ENCODE peak calls at places on chromosomes 2 and 18, in nine cellular contexts. U, R, X, O, Y, E, Z, J and K are unnamed samples.

GRCh38 chr2:151762694-151763093 is 28.4 kb upstream of the NEB start:
- DNase-seq in U (no peak), R (no peak), X (no peak), O (no peak), Y (no peak), E (no peak), Z (no peak), J (no peak), K (no peak)

GRCh38 chr2:217853301-217853881 is 149.4 kb downstream of the TNS1 start:
- DNase-seq in U (no peak), R (no peak), X (no peak), O (peak), Y (no peak), E (no peak), Z (no peak), J (no peak), K (no peak)

GRCh38 chr2:134079373-134079772 is 174.5 kb upstream of the MGAT5 start:
- DNase-seq in U (no peak), R (no peak), X (peak), O (no peak), Y (no peak), E (no peak), Z (no peak), J (no peak), K (peak)

GRCh38 chr2:113173563-113174368 is at the start of gene PSD4:
- DNase-seq in U (no peak), R (no peak), X (peak), O (peak), Y (no peak), E (peak), Z (peak), J (no peak), K (peak)

GRCh38 chr2:200664770-200665494 is 79.1 kb downstream of the AOX1 start:
- DNase-seq in U (no peak), R (no peak), X (no peak), O (no peak), Y (no peak), E (no peak), Z (no peak), J (no peak), K (no peak)

GRCh38 chr2:122108186-122108585 is 352.7 kb downstream of the TSN start:
- DNase-seq in U (no peak), R (no peak), X (no peak), O (no peak), Y (no peak), E (no peak), Z (no peak), J (no peak), K (no peak)

GRCh38 chr2:46434851-46435273 is 44.5 kb upstream of the TMEM247 start:
- DNase-seq in U (peak), R (no peak), X (no peak), O (no peak), Y (no peak), E (no peak), Z (no peak), J (no peak), K (no peak)

GRCh38 chr2:20352230-20353216 is 1.9 kb upstream of the PUM2 start:
- DNase-seq in U (peak), R (no peak), X (no peak), O (no peak), Y (no peak), E (no peak), Z (no peak), J (no peak), K (no peak)

GRCh38 chr2:25917832-25918231 is 39.5 kb upstream of the ASXL2 start:
- DNase-seq in U (no peak), R (no peak), X (no peak), O (no peak), Y (no peak), E (no peak), Z (no peak), J (no peak), K (no peak)

GRCh38 chr2:28084564-28084963 is 194.0 kb downstream of the BABAM2 start:
- DNase-seq in U (no peak), R (no peak), X (no peak), O (no peak), Y (no peak), E (no peak), Z (no peak), J (no peak), K (no peak)

GRCh38 chr2:24855703-24856102 is 62.5 kb downstream of the CENPO start:
- DNase-seq in U (no peak), R (no peak), X (no peak), O (peak), Y (no peak), E (no peak), Z (no peak), J (no peak), K (no peak)

GRCh38 chr2:23603156-23603555 is 218.2 kb downstream of the KLHL29 start:
- DNase-seq in U (no peak), R (no peak), X (no peak), O (no peak), Y (no peak), E (no peak), Z (no peak), J (no peak), K (no peak)

GRCh38 chr2:68770271-68771111 is 35.9 kb downstream of the ARHGAP25 start:
- DNase-seq in U (no peak), R (no peak), X (no peak), O (no peak), Y (no peak), E (no peak), Z (no peak), J (no peak), K (no peak)

GRCh38 chr18:34611904-34612303 is 98.2 kb upstream of the DTNA start:
- DNase-seq in U (no peak), R (no peak), X (no peak), O (no peak), Y (no peak), E (no peak), Z (no peak), J (no peak), K (no peak)

GRCh38 chr2:158204741-158205165 is 103.1 kb downstream of the UPP2 start:
- DNase-seq in U (no peak), R (no peak), X (no peak), O (no peak), Y (no peak), E (no peak), Z (no peak), J (no peak), K (no peak)

GRCh38 chr18:21853020-21853419 is 112.4 kb downstream of the MIB1 start:
- DNase-seq in U (peak), R (no peak), X (peak), O (no peak), Y (no peak), E (no peak), Z (peak), J (no peak), K (no peak)

GRCh38 chr18:52433797-52434196 is 93.8 kb downstream of the DCC start:
- DNase-seq in U (no peak), R (no peak), X (no peak), O (no peak), Y (no peak), E (no peak), Z (no peak), J (no peak), K (no peak)

GRCh38 chr2:64291181-64291580 is 147.0 kb upstream of the PELI1 start:
- DNase-seq in U (no peak), R (no peak), X (no peak), O (no peak), Y (no peak), E (peak), Z (no peak), J (no peak), K (no peak)

GRCh38 chr2:166593403-166593802 is 99.4 kb upstream of the SCN7A start:
- DNase-seq in U (no peak), R (peak), X (no peak), O (no peak), Y (no peak), E (no peak), Z (no peak), J (no peak), K (no peak)

GRCh38 chr2:231331533-231331932 is 64.0 kb upstream of the B3GNT7 start:
- DNase-seq in U (no peak), R (no peak), X (no peak), O (no peak), Y (no peak), E (no peak), Z (no peak), J (no peak), K (no peak)

GRCh38 chr2:279956-280654 is 7.8 kb downstream of the ALKAL2 start:
- DNase-seq in U (no peak), R (no peak), X (no peak), O (no peak), Y (no peak), E (no peak), Z (no peak), J (no peak), K (no peak)

GRCh38 chr2:130304726-130305125 is 38.0 kb upstream of the IMP4 start:
- DNase-seq in U (no peak), R (no peak), X (no peak), O (no peak), Y (no peak), E (no peak), Z (no peak), J (no peak), K (no peak)

GRCh38 chr2:99066602-99067001 is 74.9 kb upstream of the C2orf15 start:
- DNase-seq in U (peak), R (peak), X (peak), O (no peak), Y (no peak), E (peak), Z (peak), J (no peak), K (peak)

GRCh38 chr18:58924473-58924872 is 59.8 kb downstream of the ZNF532 start:
- DNase-seq in U (no peak), R (no peak), X (no peak), O (no peak), Y (no peak), E (no peak), Z (no peak), J (no peak), K (no peak)

GRCh38 chr18:31302991-31303390 is 15.0 kb upstream of the DSG1 start:
- DNase-seq in U (no peak), R (peak), X (no peak), O (no peak), Y (no peak), E (no peak), Z (no peak), J (no peak), K (no peak)

GRCh38 chr18:79259218-79259617 is 136.5 kb upstream of the NFATC1 start:
- DNase-seq in U (no peak), R (no peak), X (no peak), O (no peak), Y (no peak), E (no peak), Z (no peak), J (no peak), K (no peak)

GRCh38 chr2:229443869-229444268 is 172.8 kb upstream of the PID1 start:
- DNase-seq in U (no peak), R (peak), X (no peak), O (no peak), Y (no peak), E (no peak), Z (no peak), J (no peak), K (no peak)

GRCh38 chr2:241702155-241702404 is 241 bp downstream of the ING5 start:
- DNase-seq in U (no peak), R (no peak), X (peak), O (no peak), Y (peak), E (no peak), Z (peak), J (no peak), K (no peak)

GRCh38 chr2:96145028-96145939 is at the start of gene DUSP2:
- DNase-seq in U (peak), R (peak), X (peak), O (peak), Y (peak), E (peak), Z (peak), J (peak), K (peak)

GRCh38 chr2:23602113-23602512 is 217.1 kb downstream of the KLHL29 start:
- DNase-seq in U (no peak), R (no peak), X (no peak), O (peak), Y (no peak), E (peak), Z (no peak), J (no peak), K (no peak)

GRCh38 chr2:237702439-237703397 is 75.3 kb downstream of the LRRFIP1 start:
- DNase-seq in U (peak), R (peak), X (no peak), O (peak), Y (no peak), E (peak), Z (no peak), J (no peak), K (no peak)
- TF ChIP-seq POLR2AphosphoS5 in U (no peak), R (peak), X (no peak), O (peak), Y (no peak), E (peak), Z (no peak), J (no peak), K (no peak)

GRCh38 chr2:235669269-235669831 is 175.5 kb downstream of the AGAP1 start:
- DNase-seq in U (peak), R (peak), X (no peak), O (no peak), Y (peak), E (peak), Z (no peak), J (peak), K (no peak)

GRCh38 chr2:235668782-235669181 is 174.9 kb downstream of the AGAP1 start:
- DNase-seq in U (no peak), R (no peak), X (no peak), O (no peak), Y (no peak), E (no peak), Z (no peak), J (no peak), K (no peak)

GRCh38 chr2:235663877-235664276 is 170.0 kb downstream of the AGAP1 start:
- DNase-seq in U (no peak), R (no peak), X (no peak), O (no peak), Y (no peak), E (no peak), Z (no peak), J (no peak), K (no peak)

GRCh38 chr2:235666240-235666781 is 172.5 kb downstream of the AGAP1 start:
- DNase-seq in U (peak), R (peak), X (no peak), O (no peak), Y (peak), E (no peak), Z (no peak), J (peak), K (no peak)

GRCh38 chr2:235665656-235666239 is 171.9 kb downstream of the AGAP1 start:
- DNase-seq in U (peak), R (peak), X (no peak), O (no peak), Y (no peak), E (no peak), Z (no peak), J (no peak), K (no peak)
- TF ChIP-seq POLR2AphosphoS5 in U (no peak), R (no peak), X (no peak), O (no peak), Y (no peak), E (no peak), Z (no peak), J (no peak), K (no peak)

GRCh38 chr2:237464757-237465391 is 22.2 kb upstream of the MLPH start:
- DNase-seq in U (no peak), R (no peak), X (no peak), O (no peak), Y (no peak), E (no peak), Z (no peak), J (no peak), K (no peak)

GRCh38 chr2:237466266-237466665 is 20.8 kb upstream of the MLPH start:
- DNase-seq in U (no peak), R (no peak), X (no peak), O (no peak), Y (no peak), E (no peak), Z (no peak), J (no peak), K (no peak)

GRCh38 chr2:237459741-237460174 is 27.3 kb upstream of the MLPH start:
- DNase-seq in U (no peak), R (peak), X (no peak), O (no peak), Y (no peak), E (no peak), Z (no peak), J (no peak), K (no peak)

GRCh38 chr2:237467447-237468179 is 19.4 kb upstream of the MLPH start:
- DNase-seq in U (no peak), R (no peak), X (no peak), O (no peak), Y (no peak), E (no peak), Z (no peak), J (no peak), K (no peak)

DNA sequence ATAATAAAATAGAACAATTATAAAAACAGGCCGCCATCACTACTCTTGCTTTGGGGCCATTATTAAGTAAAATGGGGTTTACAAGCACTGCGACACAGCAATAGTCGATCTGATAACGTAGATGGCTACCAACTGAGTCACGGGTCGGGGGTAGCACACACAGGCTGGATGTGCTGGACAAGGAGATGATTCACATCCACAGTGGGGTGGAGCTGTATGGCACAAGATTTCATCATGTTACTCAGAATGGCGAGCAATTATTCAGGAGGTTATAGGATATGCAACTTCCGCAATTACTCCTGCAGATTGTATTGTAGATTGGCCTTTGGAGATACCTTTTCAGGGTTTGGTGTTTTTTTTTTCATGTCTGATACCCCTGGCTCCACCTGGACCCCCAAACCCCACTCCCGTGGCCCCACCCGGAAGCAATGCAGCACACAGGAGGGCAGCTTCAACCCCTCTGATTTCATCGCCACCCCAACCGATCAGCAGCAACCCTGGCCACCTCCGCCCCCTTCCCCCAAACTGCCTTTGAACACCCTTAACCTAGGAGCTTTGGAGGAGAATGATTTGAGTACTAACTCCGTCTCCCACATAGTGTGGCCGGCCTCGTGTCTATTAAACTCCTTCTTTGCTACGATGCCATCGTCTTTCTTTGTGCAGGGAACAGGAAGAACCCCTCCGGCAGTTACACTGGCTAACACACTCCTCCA is 21.4 kb upstream of the MLPH start:
- DNase-seq in U (no peak), R (peak), X (no peak), O (no peak), Y (no peak), E (no peak), Z (no peak), J (no peak), K (no peak)
- TF ChIP-seq POLR2AphosphoS5 in U (no peak), R (peak), X (no peak), O (no peak), Y (no peak), E (no peak), Z (no peak), J (no peak), K (no peak)

GRCh38 chr2:164840930-164841718 is 499 bp downstream of the COBLL1 start:
- DNase-seq in U (peak), R (peak), X (peak), O (peak), Y (peak), E (peak), Z (no peak), J (peak), K (peak)

GRCh38 chr2:164839914-164840457 is 1.6 kb downstream of the COBLL1 start:
- DNase-seq in U (no peak), R (peak), X (no peak), O (no peak), Y (no peak), E (no peak), Z (no peak), J (peak), K (no peak)

GRCh38 chr2:164842624-164842966 is 972 bp upstream of the COBLL1 start:
- DNase-seq in U (no peak), R (no peak), X (no peak), O (no peak), Y (no peak), E (no peak), Z (no peak), J (no peak), K (no peak)

GRCh38 chr2:164841719-164842623 is at the start of gene COBLL1:
- DNase-seq in U (peak), R (peak), X (peak), O (peak), Y (peak), E (peak), Z (no peak), J (peak), K (peak)

GRCh38 chr2:164840458-164840929 is 1.1 kb downstream of the COBLL1 start:
- DNase-seq in U (peak), R (peak), X (no peak), O (peak), Y (peak), E (peak), Z (no peak), J (peak), K (no peak)
- TF ChIP-seq POLR2AphosphoS5 in U (no peak), R (no peak), X (no peak), O (peak), Y (no peak), E (no peak), Z (no peak), J (peak), K (no peak)